ENCODE peak calls at places on chromosomes 16 and 17, in four cellular contexts. G is IMR-90, H is GM12878, D is HepG2. E is an unnamed sample.

GRCh38 chr17:80116923-80117380 is 15.6 kb downstream of the GAA start:
- DNase-seq in H (no peak), D (no peak), G (no peak), E (no peak)

GRCh38 chr17:63543822-63544420 is 6.4 kb upstream of the DCAF7 start:
- DNase-seq in H (no peak), D (no peak), G (no peak), E (no peak)

GRCh38 chr17:73091770-73092517 is 544 bp downstream of the SLC39A11 start:
- DNase-seq in G (peak; percentile 36), D (peak; percentile 67), H (no peak), E (peak; percentile 64)

GRCh38 chr17:33598795-33599194 is 305.7 kb upstream of the ASIC2 start:
- DNase-seq in G (no peak), H (no peak), D (no peak), E (no peak)

GRCh38 chr16:67055712-67056487 is 27.0 kb downstream of the CBFB start:
- DNase-seq in G (peak; percentile 99), D (peak; percentile 29), H (no peak), E (peak; percentile 57)

GRCh38 chr16:58256108-58256507 is 38.7 kb downstream of the PRSS54 start:
- DNase-seq in G (no peak), D (no peak), H (no peak), E (no peak)

GRCh38 chr17:48570325-48571023 is 7.7 kb downstream of the HOXB4 start:
- DNase-seq in H (no peak), G (peak; percentile 63), D (no peak), E (peak; percentile 62)

GRCh38 chr16:22126037-22126558 is 33.8 kb downstream of the VWA3A start:
- DNase-seq in D (no peak), H (no peak), G (no peak), E (no peak)

GRCh38 chr16:1458336-1458976 is 14.1 kb upstream of the CCDC154 start:
- DNase-seq in H (no peak), D (no peak), G (peak; percentile 41), E (no peak)

GRCh38 chr17:48123111-48123510 is 15.5 kb downstream of the SNX11 start:
- DNase-seq in H (no peak), G (no peak), D (no peak), E (no peak)

GRCh38 chr17:41800601-41801373 is 11.0 kb downstream of the P3H4 start:
- DNase-seq in D (peak; percentile 86), H (no peak), G (no peak), E (peak; percentile 74)

GRCh38 chr16:80166082-80166481 is 374.7 kb upstream of the DYNLRB2 start:
- DNase-seq in D (no peak), H (no peak), G (no peak), E (no peak)

GRCh38 chr17:57552114-57552601 is 192.9 kb downstream of the CCDC182 start:
- DNase-seq in D (no peak), G (no peak), H (no peak), E (peak; percentile 64)

GRCh38 chr16:69853481-69853880 is 91.3 kb downstream of the WWP2 start:
- DNase-seq in H (no peak), D (no peak), G (no peak), E (no peak)

GRCh38 chr16:84449156-84450140 is 55.0 kb downstream of the MEAK7 start:
- DNase-seq in G (no peak), D (no peak), H (no peak), E (no peak)

GRCh38 chr17:37570527-37571093 is 38.6 kb downstream of the SYNRG start:
- DNase-seq in D (peak; percentile 60), G (peak; percentile 69), H (no peak), E (peak; percentile 47)

GRCh38 chr16:82954224-82954929 is 327.6 kb downstream of the CDH13 start:
- DNase-seq in H (no peak), D (no peak), G (peak; percentile 70), E (no peak)

GRCh38 chr16:78184554-78185183 is 85.2 kb downstream of the WWOX start:
- DNase-seq in H (no peak), G (peak; percentile 82), D (peak; percentile 68), E (no peak)

GRCh38 chr16:3214904-3215600 is 19.9 kb downstream of the ZNF200 start:
- DNase-seq in H (no peak), G (no peak), D (no peak), E (no peak)

GRCh38 chr17:66123163-66123562 is 68.8 kb downstream of the CEP112 start:
- DNase-seq in G (peak; percentile 38), D (no peak), H (no peak), E (no peak)

GRCh38 chr16:68111379-68111778 is 26.2 kb downstream of the NFATC3 start:
- DNase-seq in H (no peak), D (no peak), G (no peak), E (no peak)

GRCh38 chr16:84648595-84649510 is 542 bp downstream of the KLHL36 start:
- DNase-seq in G (no peak), H (no peak), D (no peak), E (peak; percentile 66)

GRCh38 chr17:53894591-53894990 is 71.9 kb downstream of the KIF2B start:
- DNase-seq in H (no peak), G (no peak), D (no peak), E (no peak)

GRCh38 chr16:58492735-58493134 is 7.2 kb upstream of the NDRG4 start:
- DNase-seq in G (no peak), D (no peak), H (no peak), E (peak; percentile 49)

GRCh38 chr16:61887903-61888302 is 148.3 kb downstream of the CDH8 start:
- DNase-seq in D (no peak), G (no peak), H (peak; percentile 19), E (no peak)

GRCh38 chr17:8141741-8142140 is 10.5 kb downstream of the PER1 start:
- DNase-seq in G (no peak), D (no peak), H (no peak), E (no peak)

GRCh38 chr16:12758031-12758669 is 45.5 kb downstream of the CPPED1 start:
- DNase-seq in G (no peak), H (no peak), D (no peak), E (no peak)

GRCh38 chr17:78940708-78941107 is 15.5 kb upstream of the TIMP2 start:
- DNase-seq in H (no peak), G (peak; percentile 54), D (peak; percentile 50), E (no peak)

GRCh38 chr16:11328172-11329079 is 16.8 kb upstream of the RMI2 start:
- DNase-seq in H (peak; percentile 95), D (no peak), G (peak; percentile 97), E (no peak)

GRCh38 chr17:27878776-27879562 is 14.2 kb downstream of the LYRM9 start:
- DNase-seq in G (no peak), D (no peak), H (no peak), E (no peak)

GRCh38 chr17:7114875-7115614 is 423 bp upstream of the ASGR2 start:
- DNase-seq in D (peak; percentile 91), G (no peak), H (no peak), E (no peak)
- TF ChIP-seq MXI1 in D (no peak), G (no peak), H (no peak), E (no peak)

GRCh38 chr17:75109407-75110236 is at the start of gene ARMC7:
- DNase-seq in D (peak; percentile 77), H (no peak), G (peak; percentile 77), E (peak; percentile 96)
- TF ChIP-seq POLR2A in D (peak; percentile 93), H (peak; percentile 88), G (no peak), E (peak; percentile 79)

DNA sequence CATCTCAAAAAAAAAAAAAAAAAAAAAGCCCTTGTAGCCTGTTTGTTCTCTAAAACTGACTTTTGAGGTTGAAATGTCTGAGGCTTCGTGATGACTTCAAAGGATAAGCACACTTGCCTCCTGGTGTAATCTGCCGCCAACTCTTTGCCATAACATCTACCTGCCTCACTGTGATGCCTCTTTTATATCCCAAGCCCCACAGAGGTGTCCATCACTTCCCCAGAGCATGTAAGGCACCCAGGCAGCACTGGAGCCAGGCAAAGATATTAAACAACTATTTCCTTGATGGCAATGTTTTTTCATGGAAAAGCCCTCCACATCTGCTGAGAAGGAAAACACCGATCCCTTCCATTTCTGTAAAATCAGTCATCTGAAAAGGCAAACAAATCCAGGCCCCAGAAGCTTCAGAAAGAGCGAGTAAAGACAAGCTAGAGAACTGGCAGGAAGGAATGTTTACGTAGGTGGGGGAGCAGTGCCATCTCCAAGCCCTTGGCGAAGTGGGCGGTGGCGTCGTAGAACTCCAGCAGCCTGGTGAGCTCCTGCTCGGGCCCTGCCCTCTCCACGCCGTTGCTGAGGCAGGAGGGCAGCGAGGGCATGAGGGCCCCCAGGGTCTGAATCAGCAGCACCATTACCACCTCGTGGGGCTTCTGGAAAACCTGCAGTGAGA is 28.6 kb downstream of the COG7 start:
- DNase-seq in H (no peak), D (no peak), G (peak; percentile 33), E (no peak)
- TF ChIP-seq MXI1 in H (no peak), D (no peak), G (no peak), E (no peak)

GRCh38 chr16:29698484-29699323 is 19.7 kb downstream of the QPRT start:
- DNase-seq in D (no peak), H (no peak), G (no peak), E (no peak)
- TF ChIP-seq POLR2A in D (no peak), H (no peak), G (no peak), E (peak; percentile 37)

DNA sequence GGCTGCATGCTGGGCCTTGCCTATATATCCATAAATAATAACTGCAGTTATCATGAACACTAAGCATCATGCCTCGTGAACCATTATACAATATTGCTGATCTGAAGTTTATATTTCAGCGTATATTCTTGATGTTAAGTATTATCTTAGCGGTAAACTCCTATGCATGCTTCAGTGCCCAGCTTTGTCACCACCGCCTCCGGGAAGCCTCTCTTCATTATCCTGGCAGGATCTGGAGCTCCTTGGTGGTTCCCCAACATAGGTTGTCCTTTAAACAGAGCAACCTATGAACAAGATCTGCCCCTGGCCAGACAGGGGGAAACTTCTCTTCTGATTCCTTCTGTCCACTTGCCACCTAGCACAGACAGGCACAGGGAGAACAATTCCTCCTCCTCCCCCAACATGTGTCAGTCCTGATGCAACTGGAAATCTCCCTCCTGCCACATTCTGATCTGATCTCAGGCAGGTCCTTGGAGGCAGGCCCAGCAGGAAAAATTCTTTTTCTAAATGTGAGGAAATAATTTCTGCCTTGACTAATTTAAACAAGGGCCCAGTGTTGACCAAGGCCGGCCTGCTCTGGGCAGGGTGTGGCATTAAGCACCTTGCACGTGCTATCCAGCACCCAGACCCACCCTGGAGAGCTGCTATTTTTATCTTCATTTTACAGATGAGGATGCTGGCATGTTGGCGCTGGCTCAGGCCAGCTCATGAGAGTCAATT is 22.4 kb downstream of the SPNS2 start:
- DNase-seq in G (peak; percentile 54), D (no peak), H (no peak), E (no peak)
- TF ChIP-seq MXI1 in G (no peak), D (no peak), H (no peak), E (no peak)

DNA sequence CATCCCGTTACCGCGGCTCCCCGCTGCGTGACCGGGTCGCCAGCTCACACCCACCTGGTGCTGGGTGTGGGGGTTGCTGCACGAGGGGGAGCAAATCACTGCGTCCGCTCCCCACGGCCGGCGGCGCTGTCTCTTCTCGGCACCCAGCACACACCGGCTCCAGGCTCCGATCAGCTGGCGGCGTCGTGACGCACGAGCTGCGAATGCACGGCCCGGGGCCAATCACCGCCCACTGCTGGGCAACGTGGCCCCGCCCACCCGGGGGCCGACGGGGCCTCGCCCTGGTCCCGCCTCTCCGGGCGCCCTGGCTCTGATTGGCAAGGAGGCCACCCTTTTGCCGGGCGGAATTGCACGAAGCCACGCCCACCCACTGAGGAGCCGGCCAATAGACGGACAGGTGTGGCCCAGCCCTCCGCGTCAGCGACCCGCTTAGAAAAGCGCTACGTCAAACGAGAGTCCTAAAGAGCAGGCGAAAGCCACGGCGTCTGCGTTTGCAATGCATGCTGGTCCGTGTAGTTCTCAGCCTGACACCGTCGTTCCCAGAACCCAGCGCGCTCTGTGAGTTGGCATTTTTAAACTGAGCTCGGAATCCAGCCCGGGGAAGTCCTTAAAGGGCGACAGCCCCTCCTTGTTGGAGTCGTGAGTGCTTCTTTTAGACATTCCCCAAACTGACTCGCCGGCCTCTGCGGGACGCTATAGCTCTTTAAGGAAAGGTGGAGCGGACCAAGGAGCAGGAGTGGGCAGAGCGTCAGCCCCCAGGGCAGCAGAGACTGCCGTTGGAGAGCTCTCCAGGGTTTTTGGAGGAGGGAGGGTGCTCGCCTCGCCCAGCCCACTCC is 6.1 kb upstream of the TLCD2 start:
- DNase-seq in D (peak; percentile 99), H (peak; percentile 99), G (peak; percentile 100), E (peak; percentile 89)
- TF ChIP-seq POLR2A in D (peak; percentile 94), H (peak; percentile 99), G (peak; percentile 99), E (peak; percentile 86)